ENCODE peak calls at places on chromosomes 1 and 21, in six cellular contexts. S, A, G, C, D and Q are unnamed samples.

GRCh38 chr1:183030053-183030452 is 6.8 kb downstream of the LAMC1 start:
- ATAC-seq in S (no peak), C (peak; percentile 28), D (peak; percentile 83), A (no peak), G (no peak), Q (no peak)

GRCh38 chr1:232876506-232877360 is 71.5 kb downstream of the MAP10 start:
- ATAC-seq in A (peak; percentile 84), S (no peak), D (no peak), G (peak; percentile 83), C (no peak), Q (no peak)

GRCh38 chr1:93448983-93449805 is 1.3 kb downstream of the FNBP1L start:
- ATAC-seq in A (no peak), D (peak; percentile 38), C (peak; percentile 11), S (no peak), G (no peak), Q (no peak)

GRCh38 chr1:4061521-4062031 is 161.5 kb upstream of the C1orf174 start:
- ATAC-seq in S (no peak), D (no peak), C (no peak), G (no peak), A (no peak), Q (no peak)

GRCh38 chr1:10794724-10795304 is 1.6 kb downstream of the CASZ1 start:
- ATAC-seq in G (no peak), A (no peak), S (no peak), D (no peak), C (no peak), Q (no peak)

GRCh38 chr1:151718011-151718431 is 1.4 kb upstream of the CELF3 start:
- ATAC-seq in S (no peak), A (no peak), D (no peak), C (no peak), G (no peak), Q (no peak)

GRCh38 chr1:221573727-221574126 is 168.2 kb downstream of the DUSP10 start:
- ATAC-seq in G (no peak), A (no peak), D (peak; percentile 83), S (no peak), C (peak; percentile 69), Q (no peak)

GRCh38 chr1:82073659-82074058 is 272.9 kb downstream of the ADGRL2 start:
- ATAC-seq in D (no peak), C (no peak), S (no peak), G (no peak), A (no peak), Q (no peak)

GRCh38 chr1:111989531-111990025 is at the start of gene KCND3:
- ATAC-seq in S (no peak), G (no peak), A (no peak), C (peak; percentile 33), D (peak; percentile 32), Q (peak; percentile 53)

GRCh38 chr1:224118688-224119087 is 4.8 kb downstream of the FBXO28 start:
- ATAC-seq in S (no peak), D (no peak), A (no peak), C (no peak), G (no peak), Q (no peak)

GRCh38 chr1:229942508-229942907 is 124.5 kb upstream of the GALNT2 start:
- ATAC-seq in A (no peak), C (no peak), G (no peak), D (no peak), S (no peak), Q (no peak)

GRCh38 chr1:179808503-179808902 is 65.4 kb downstream of the FAM163A start:
- ATAC-seq in A (no peak), D (no peak), S (no peak), C (no peak), G (no peak), Q (no peak)

GRCh38 chr1:107318932-107319331 is 178.1 kb downstream of the NTNG1 start:
- ATAC-seq in S (no peak), D (no peak), G (no peak), C (no peak), A (no peak), Q (no peak)

GRCh38 chr1:45012639-45013278 is 705 bp downstream of the UROD start:
- ATAC-seq in C (peak; percentile 76), D (peak; percentile 75), A (peak; percentile 1), S (no peak), G (peak; percentile 27), Q (peak; percentile 42)

GRCh38 chr1:7014640-7014930 is 229.3 kb downstream of the CAMTA1 start:
- ATAC-seq in S (no peak), A (no peak), G (no peak), D (no peak), C (peak; percentile 7), Q (no peak)

GRCh38 chr1:31523769-31524168 is 52.5 kb upstream of the TINAGL1 start:
- ATAC-seq in A (peak; percentile 60), D (peak; percentile 65), C (peak; percentile 87), G (peak; percentile 54), S (no peak), Q (peak; percentile 79)

GRCh38 chr1:167739752-167740151 is 18.0 kb downstream of the MPZL1 start:
- ATAC-seq in S (no peak), G (no peak), D (no peak), A (no peak), C (no peak), Q (no peak)

GRCh38 chr1:67738401-67738800 is 53.4 kb downstream of the GADD45A start:
- ATAC-seq in G (no peak), A (no peak), S (no peak), D (no peak), C (no peak), Q (no peak)

GRCh38 chr1:205124726-205125125 is 2.9 kb upstream of the RBBP5 start:
- ATAC-seq in G (no peak), S (no peak), C (no peak), D (no peak), A (no peak), Q (no peak)

GRCh38 chr1:107871259-107871658 is 93.7 kb downstream of the VAV3 start:
- ATAC-seq in C (peak; percentile 37), S (no peak), D (no peak), A (peak; percentile 91), G (peak; percentile 59), Q (no peak)

GRCh38 chr21:25822981-25823380 is 88.2 kb downstream of the GABPA start:
- ATAC-seq in S (no peak), C (no peak), A (no peak), D (no peak), G (no peak), Q (no peak)

GRCh38 chr1:115365738-115366137 is 27.7 kb upstream of the NGF start:
- ATAC-seq in A (no peak), G (no peak), D (peak; percentile 18), C (peak; percentile 55), S (no peak), Q (peak; percentile 54)

GRCh38 chr1:89309828-89310227 is 37.2 kb upstream of the GBP5 start:
- ATAC-seq in A (peak; percentile 84), G (no peak), D (no peak), S (no peak), C (no peak), Q (no peak)

GRCh38 chr1:170041423-170042207 is 32.9 kb downstream of the KIFAP3 start:
- ATAC-seq in D (no peak), G (no peak), C (no peak), S (no peak), A (no peak), Q (no peak)

GRCh38 chr1:35461966-35462651 is 95.1 kb downstream of the KIAA0319L start:
- ATAC-seq in G (no peak), A (peak; percentile 69), S (no peak), D (no peak), C (no peak), Q (no peak)

GRCh38 chr1:174690266-174690665 is 242.5 kb downstream of the GPR52 start:
- ATAC-seq in D (no peak), G (no peak), A (no peak), C (no peak), S (no peak), Q (no peak)

GRCh38 chr1:66370462-66370907 is 163.5 kb upstream of the SGIP1 start:
- ATAC-seq in G (peak; percentile 51), D (no peak), A (peak; percentile 5), S (no peak), C (no peak), Q (no peak)

GRCh38 chr1:37633950-37634553 is 640 bp downstream of the RSPO1 start:
- ATAC-seq in C (peak; percentile 23), G (no peak), S (no peak), A (no peak), D (no peak), Q (no peak)

GRCh38 chr1:6002714-6003501 is 10.7 kb upstream of the NPHP4 start:
- ATAC-seq in C (peak; percentile 72), A (no peak), G (no peak), S (no peak), D (peak; percentile 27), Q (no peak)

GRCh38 chr21:32732544-32732943 is 4.7 kb upstream of the SYNJ1 start:
- ATAC-seq in G (no peak), D (no peak), A (no peak), C (no peak), S (no peak), Q (no peak)

GRCh38 chr1:181587870-181588438 is 104.6 kb downstream of the CACNA1E start:
- ATAC-seq in D (no peak), A (no peak), C (no peak), G (no peak), S (no peak), Q (no peak)